ENCODE peak calls at places on chromosome 18, in ten cellular contexts. K is dorsolateral prefrontal cortex, J is left ventricle myocardium inferior, S is neuronal stem cell, M is A673, Y is endothelial cell of umbilical vein, U is tibial artery, E is sigmoid colon, D is small intestine, G is psoas muscle. X is an unnamed sample.

GRCh38 chr18:23580677-23581367 is 5.5 kb downstream of the NPC1 start:
- DNase-seq in K (no peak), J (no peak), S (no peak), M (no peak), Y (no peak), U (no peak), E (no peak), D (peak), G (no peak), X (no peak)

GRCh38 chr18:67590571-67591141 is 74.1 kb upstream of the DSEL start:
- DNase-seq in K (no peak), J (no peak), S (no peak), M (peak), Y (peak), U (no peak), E (no peak), D (no peak), G (no peak), X (no peak)

GRCh38 chr18:75977069-75977468 is 518.0 kb downstream of the ZNF516 start:
- DNase-seq in K (no peak), J (no peak), S (no peak), M (no peak), Y (no peak), U (no peak), E (no peak), D (no peak), G (no peak), X (no peak)

GRCh38 chr18:35303610-35304009 is 13.6 kb upstream of the ZSCAN30 start:
- DNase-seq in K (no peak), J (no peak), S (no peak), M (no peak), Y (no peak), U (no peak), E (no peak), D (no peak), G (no peak), X (no peak)

GRCh38 chr18:10892801-10893595 is 256.4 kb downstream of the PIEZO2 start:
- DNase-seq in K (no peak), J (no peak), S (no peak), M (peak), Y (no peak), U (no peak), E (no peak), D (no peak), G (no peak), X (no peak)

GRCh38 chr18:79631761-79632446 is 47.7 kb upstream of the CTDP1 start:
- DNase-seq in K (no peak), J (no peak), S (no peak), M (no peak), Y (no peak), U (no peak), E (peak), D (no peak), G (no peak), X (no peak)

GRCh38 chr18:58903533-58903932 is 38.9 kb downstream of the ZNF532 start:
- DNase-seq in K (no peak), J (no peak), S (no peak), M (no peak), Y (no peak), U (no peak), E (no peak), D (no peak), G (no peak), X (no peak)

GRCh38 chr18:2050016-2050415 is 521.3 kb downstream of the METTL4 start:
- DNase-seq in K (no peak), J (no peak), S (no peak), M (no peak), Y (no peak), U (no peak), E (no peak), D (no peak), G (no peak), X (no peak)

GRCh38 chr18:54388203-54389142 is 30.8 kb downstream of the C18orf54 start:
- DNase-seq in K (no peak), J (no peak), S (no peak), M (peak), Y (peak), U (no peak), E (no peak), D (peak), G (no peak), X (no peak)

GRCh38 chr18:41569867-41570266 is 385.2 kb upstream of the PIK3C3 start:
- DNase-seq in K (no peak), J (no peak), S (no peak), M (no peak), Y (no peak), U (no peak), E (no peak), D (no peak), G (no peak), X (no peak)

GRCh38 chr18:13295894-13296293 is 77.3 kb downstream of the LDLRAD4 start:
- DNase-seq in K (no peak), J (no peak), S (no peak), M (no peak), Y (no peak), U (no peak), E (no peak), D (no peak), G (no peak), X (no peak)

GRCh38 chr18:35597758-35598157 is 16.2 kb downstream of the GALNT1 start:
- DNase-seq in K (no peak), J (no peak), S (no peak), M (no peak), Y (no peak), U (no peak), E (no peak), D (no peak), G (no peak), X (no peak)

GRCh38 chr18:2627821-2628276 is 27.7 kb upstream of the SMCHD1 start:
- DNase-seq in K (no peak), J (no peak), S (no peak), M (peak), Y (no peak), U (no peak), E (no peak), D (peak), G (no peak), X (no peak)

GRCh38 chr18:26579941-26580618 is 31.7 kb upstream of the KCTD1 start:
- DNase-seq in K (no peak), J (no peak), S (no peak), M (no peak), Y (peak), U (no peak), E (no peak), D (peak), G (no peak), X (no peak)

GRCh38 chr18:23353459-23353858 is 99.6 kb upstream of the RIOK3 start:
- DNase-seq in K (no peak), J (no peak), S (no peak), M (no peak), Y (no peak), U (no peak), E (no peak), D (no peak), G (no peak), X (no peak)

GRCh38 chr18:55331301-55331700 is 256.7 kb downstream of the TCF4 start:
- DNase-seq in K (no peak), J (no peak), S (no peak), M (no peak), Y (peak), U (no peak), E (no peak), D (no peak), G (no peak), X (no peak)

GRCh38 chr18:79395761-79396404 is at the start of gene NFATC1:
- DNase-seq in K (no peak), J (peak), S (peak), M (peak), Y (peak), U (peak), E (peak), D (peak), G (peak), X (peak)

GRCh38 chr18:13620818-13621445 is 105.4 kb downstream of the FAM210A start:
- DNase-seq in K (no peak), J (no peak), S (no peak), M (peak), Y (no peak), U (no peak), E (peak), D (no peak), G (no peak), X (no peak)

GRCh38 chr18:31506024-31506742 is 8.2 kb downstream of the DSG2 start:
- DNase-seq in K (no peak), J (no peak), S (no peak), M (no peak), Y (peak), U (no peak), E (no peak), D (peak), G (no peak), X (no peak)

GRCh38 chr18:23324056-23324811 is 128.9 kb upstream of the RIOK3 start:
- DNase-seq in K (no peak), J (no peak), S (no peak), M (no peak), Y (no peak), U (no peak), E (no peak), D (no peak), G (no peak), X (no peak)

GRCh38 chr18:46055841-46056240 is 16.2 kb downstream of the PSTPIP2 start:
- DNase-seq in K (no peak), J (no peak), S (no peak), M (no peak), Y (no peak), U (no peak), E (no peak), D (no peak), G (no peak), X (no peak)

GRCh38 chr18:292271-292670 is 24.4 kb upstream of the THOC1 start:
- DNase-seq in K (no peak), J (no peak), S (no peak), M (peak), Y (peak), U (no peak), E (no peak), D (no peak), G (no peak), X (no peak)

GRCh38 chr18:27921904-27922541 is 254.9 kb downstream of the CDH2 start:
- DNase-seq in K (no peak), J (no peak), S (no peak), M (peak), Y (no peak), U (no peak), E (no peak), D (no peak), G (no peak), X (no peak)

GRCh38 chr18:79695269-79695668 is 15.7 kb downstream of the CTDP1 start:
- DNase-seq in K (no peak), J (no peak), S (no peak), M (no peak), Y (no peak), U (no peak), E (peak), D (no peak), G (no peak), X (no peak)

GRCh38 chr18:35041752-35042379 is 653 bp downstream of the MAPRE2 start:
- DNase-seq in K (no peak), J (no peak), S (no peak), M (no peak), Y (no peak), U (no peak), E (no peak), D (no peak), G (no peak), X (no peak)

GRCh38 chr18:80244956-80245730 is 2.2 kb downstream of the PARD6G start:
- DNase-seq in K (no peak), J (no peak), S (no peak), M (no peak), Y (no peak), U (no peak), E (no peak), D (no peak), G (no peak), X (no peak)

GRCh38 chr18:67926929-67927864 is 410.7 kb upstream of the DSEL start:
- DNase-seq in K (no peak), J (no peak), S (no peak), M (peak), Y (no peak), U (no peak), E (no peak), D (no peak), G (no peak), X (no peak)

GRCh38 chr18:80067321-80067720 is 33.1 kb downstream of the RBFA start:
- DNase-seq in K (no peak), J (no peak), S (no peak), M (no peak), Y (no peak), U (no peak), E (no peak), D (no peak), G (no peak), X (no peak)

GRCh38 chr18:6729247-6730091 is at the start of gene ARHGAP28:
- DNase-seq in K (peak), J (peak), S (peak), M (peak), Y (peak), U (peak), E (peak), D (peak), G (peak), X (peak)
- H3K27ac ChIP-seq in K (peak), J (peak), S (peak), M (no peak), Y (peak), U (peak), E (peak), D (peak), G (peak), X (peak)

GRCh38 chr18:49728542-49728941 is 84.8 kb downstream of the ACAA2 start:
- DNase-seq in K (no peak), J (no peak), S (no peak), M (peak), Y (peak), U (no peak), E (no peak), D (peak), G (peak), X (peak)

GRCh38 chr18:49726564-49726963 is 86.8 kb downstream of the ACAA2 start:
- DNase-seq in K (no peak), J (no peak), S (no peak), M (no peak), Y (no peak), U (no peak), E (no peak), D (no peak), G (no peak), X (no peak)

GRCh38 chr18:49723648-49724180 is 89.6 kb downstream of the ACAA2 start:
- DNase-seq in K (no peak), J (no peak), S (no peak), M (no peak), Y (peak), U (no peak), E (no peak), D (peak), G (no peak), X (no peak)

GRCh38 chr18:49727816-49728215 is 85.5 kb downstream of the ACAA2 start:
- DNase-seq in K (no peak), J (no peak), S (no peak), M (no peak), Y (no peak), U (no peak), E (no peak), D (no peak), G (no peak), X (no peak)

GRCh38 chr18:49725809-49726514 is 87.4 kb downstream of the ACAA2 start:
- DNase-seq in K (no peak), J (peak), S (peak), M (peak), Y (peak), U (peak), E (peak), D (no peak), G (peak), X (peak)
- H3K27ac ChIP-seq in K (no peak), J (peak), S (peak), M (peak), Y (peak), U (no peak), E (no peak), D (no peak), G (no peak), X (peak)

GRCh38 chr18:57439617-57439975 is 4.4 kb downstream of the ONECUT2 start:
- DNase-seq in K (no peak), J (no peak), S (peak), M (no peak), Y (no peak), U (no peak), E (no peak), D (no peak), G (no peak), X (no peak)
- H3K27ac ChIP-seq in K (no peak), J (no peak), S (no peak), M (no peak), Y (no peak), U (no peak), E (no peak), D (peak), G (no peak), X (no peak)

GRCh38 chr18:61992285-61992684 is 99.5 kb upstream of the RNF152 start:
- DNase-seq in K (no peak), J (no peak), S (no peak), M (peak), Y (peak), U (no peak), E (no peak), D (no peak), G (no peak), X (no peak)
- H3K27ac ChIP-seq in K (no peak), J (no peak), S (no peak), M (peak), Y (peak), U (peak), E (no peak), D (no peak), G (no peak), X (no peak)

DNA sequence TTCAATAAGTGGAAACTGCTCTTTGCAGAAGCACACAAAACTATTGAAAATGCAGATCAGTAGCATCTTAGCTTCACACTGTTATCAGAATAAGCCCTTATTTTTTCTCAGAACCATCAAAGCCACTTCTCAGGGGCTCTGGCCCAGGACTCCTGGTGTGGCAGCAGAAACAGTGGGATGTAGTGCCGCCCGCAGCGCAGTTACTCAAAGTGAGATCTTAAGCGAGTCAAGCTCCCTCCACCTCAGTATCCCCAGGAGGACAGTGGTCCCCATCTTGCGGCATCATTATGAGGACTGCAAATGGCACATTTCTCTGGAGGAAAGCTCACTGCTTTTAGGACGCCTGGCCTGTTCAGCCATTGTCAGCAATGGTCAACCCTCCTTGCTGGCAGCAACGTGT is 60.0 kb downstream of the MBP start:
- DNase-seq in K (no peak), J (no peak), S (no peak), M (no peak), Y (no peak), U (no peak), E (no peak), D (no peak), G (no peak), X (no peak)
- H3K27ac ChIP-seq in K (no peak), J (peak), S (no peak), M (no peak), Y (peak), U (peak), E (peak), D (no peak), G (peak), X (peak)

GRCh38 chr18:48680871-48681270 is 142.0 kb downstream of the CTIF start:
- DNase-seq in K (peak), J (peak), S (peak), M (no peak), Y (peak), U (peak), E (peak), D (no peak), G (peak), X (peak)
- H3K27ac ChIP-seq in K (peak), J (peak), S (peak), M (no peak), Y (peak), U (peak), E (peak), D (no peak), G (peak), X (peak)

GRCh38 chr18:57901819-57902600 is 98.9 kb upstream of the ATP8B1 start:
- DNase-seq in K (no peak), J (no peak), S (no peak), M (no peak), Y (no peak), U (no peak), E (no peak), D (peak), G (no peak), X (no peak)
- H3K27ac ChIP-seq in K (no peak), J (no peak), S (no peak), M (no peak), Y (no peak), U (no peak), E (no peak), D (peak), G (no peak), X (no peak)

GRCh38 chr18:21265971-21266673 is 24.1 kb downstream of the GREB1L start:
- DNase-seq in K (no peak), J (no peak), S (no peak), M (no peak), Y (no peak), U (no peak), E (no peak), D (no peak), G (no peak), X (no peak)
- H3K27ac ChIP-seq in K (no peak), J (no peak), S (peak), M (no peak), Y (no peak), U (no peak), E (no peak), D (no peak), G (no peak), X (no peak)